ENCODE peak calls at places on chromosome 13, in four cellular contexts. P is HFFc6, W is iris pigment epithelial cell, X is NCI-H345. Y is an unnamed sample.

GRCh38 chr13:36382030-36382429 is 35.8 kb upstream of the SPART start:
- DNase-seq in P (no peak), W (peak), X (no peak), Y (peak)

GRCh38 chr13:110506859-110507566 is 54.5 kb downstream of the RAB20 start:
- DNase-seq in P (no peak), W (peak), X (no peak), Y (peak)

GRCh38 chr13:30830638-30830965 is 75.5 kb upstream of the MEDAG start:
- DNase-seq in P (no peak), W (no peak), X (no peak), Y (peak)

GRCh38 chr13:43286769-43287168 is 263.4 kb downstream of the DNAJC15 start:
- DNase-seq in P (no peak), W (no peak), X (no peak), Y (no peak)

GRCh38 chr13:35448465-35448864 is 28.0 kb downstream of the MAB21L1 start:
- DNase-seq in P (no peak), W (no peak), X (no peak), Y (no peak)

GRCh38 chr13:47480121-47480520 is 521.0 kb downstream of the SUCLA2 start:
- DNase-seq in P (peak), W (peak), X (no peak), Y (peak)

GRCh38 chr13:107301724-107302374 is 733.9 kb upstream of the ARGLU1 start:
- DNase-seq in P (no peak), W (peak), X (no peak), Y (no peak)

GRCh38 chr13:51729853-51730553 is 74.0 kb downstream of the DHRS12 start:
- DNase-seq in P (peak), W (peak), X (no peak), Y (peak)

GRCh38 chr13:100512422-100512821 is 76.2 kb downstream of the GGACT start:
- DNase-seq in P (no peak), W (peak), X (peak), Y (no peak)

GRCh38 chr13:51221674-51222509 is at the start of gene FAM124A:
- DNase-seq in P (no peak), W (peak), X (peak), Y (no peak)

GRCh38 chr13:61685683-61686013 is 270.0 kb upstream of the PCDH20 start:
- DNase-seq in P (no peak), W (no peak), X (peak), Y (peak)

GRCh38 chr13:111558700-111559088 is 238.3 kb downstream of the TEX29 start:
- DNase-seq in P (no peak), W (no peak), X (no peak), Y (no peak)

GRCh38 chr13:79674765-79675515 is 194.0 kb downstream of the NDFIP2 start:
- DNase-seq in P (no peak), W (no peak), X (no peak), Y (peak)

GRCh38 chr13:24693862-24694471 is 13.8 kb downstream of the ATP12A start:
- DNase-seq in P (peak), W (peak), X (peak), Y (peak)

GRCh38 chr13:34153428-34154180 is 335.7 kb downstream of the RFC3 start:
- DNase-seq in P (no peak), W (no peak), X (no peak), Y (no peak)

GRCh38 chr13:113192279-113192678 is 16.2 kb downstream of the PCID2 start:
- DNase-seq in P (no peak), W (no peak), X (no peak), Y (no peak)

GRCh38 chr13:45422731-45423130 is 4.6 kb upstream of the SLC25A30 start:
- DNase-seq in P (no peak), W (no peak), X (peak), Y (no peak)

GRCh38 chr13:21909331-21909730 is 238.5 kb downstream of the FGF9 start:
- DNase-seq in P (no peak), W (no peak), X (no peak), Y (peak)

GRCh38 chr13:95641291-95641811 is 3.2 kb downstream of the DZIP1 start:
- DNase-seq in P (no peak), W (peak), X (no peak), Y (no peak)

GRCh38 chr13:43272866-43273265 is 249.5 kb downstream of the DNAJC15 start:
- DNase-seq in P (no peak), W (no peak), X (peak), Y (no peak)

GRCh38 chr13:66765559-66765958 is 464.6 kb downstream of the PCDH9 start:
- DNase-seq in P (no peak), W (no peak), X (no peak), Y (peak)

GRCh38 chr13:97856001-97856675 is 97.3 kb upstream of the IPO5 start:
- DNase-seq in P (no peak), W (peak), X (no peak), Y (no peak)

GRCh38 chr13:21328836-21329477 is 130.1 kb downstream of the ZDHHC20 start:
- DNase-seq in P (no peak), W (no peak), X (no peak), Y (no peak)

GRCh38 chr13:34853161-34853560 is 88.9 kb upstream of the NBEA start:
- DNase-seq in P (no peak), W (no peak), X (no peak), Y (no peak)

GRCh38 chr13:85236431-85236830 is 562.8 kb downstream of the SLITRK6 start:
- DNase-seq in P (peak), W (peak), X (no peak), Y (peak)

GRCh38 chr13:113544071-113544891 is 40.3 kb upstream of the TFDP1 start:
- DNase-seq in P (no peak), W (no peak), X (no peak), Y (no peak)

GRCh38 chr13:113022391-113023216 is 53.6 kb downstream of the MCF2L start:
- DNase-seq in P (no peak), W (no peak), X (no peak), Y (peak)

GRCh38 chr13:108963846-108964600 is 334.6 kb downstream of the MYO16 start:
- DNase-seq in P (peak), W (peak), X (no peak), Y (peak)

GRCh38 chr13:32261567-32261966 is 53.6 kb downstream of the ZAR1L start:
- DNase-seq in P (peak), W (peak), X (peak), Y (peak)

GRCh38 chr13:23626730-23627129 is 56.5 kb downstream of the TNFRSF19 start:
- DNase-seq in P (no peak), W (no peak), X (no peak), Y (no peak)

Y was measured in bronchial epithelial cell.